ENCODE peak calls at places on chromosome 5, in six cellular contexts. One of them, this sample, is unnamed.

GRCh38 chr5:155103164-155103563 is 89.6 kb downstream of the KIF4B start:
- DNase-seq in colonic mucosa: no peak
- DNase-seq in Karpas-422: no peak
- DNase-seq in mesenchymal stem cell: peak
- DNase-seq in H1: no peak
- DNase-seq in GM23248: peak
- DNase-seq in this sample: peak

GRCh38 chr5:126561908-126562307 is 33.1 kb downstream of the ALDH7A1 start:
- DNase-seq in colonic mucosa: no peak
- DNase-seq in Karpas-422: no peak
- DNase-seq in GM23248: no peak
- DNase-seq in mesenchymal stem cell: peak
- DNase-seq in H1: no peak
- DNase-seq in this sample: no peak

GRCh38 chr5:144328505-144328904 is 157.8 kb downstream of the KCTD16 start:
- DNase-seq in GM23248: no peak
- DNase-seq in colonic mucosa: no peak
- DNase-seq in Karpas-422: no peak
- DNase-seq in H1: no peak
- DNase-seq in mesenchymal stem cell: no peak
- DNase-seq in this sample: no peak

GRCh38 chr5:141605523-141606277 is 13.1 kb downstream of the DIAPH1 start:
- DNase-seq in mesenchymal stem cell: peak
- DNase-seq in colonic mucosa: peak
- DNase-seq in H1: no peak
- DNase-seq in GM23248: no peak
- DNase-seq in Karpas-422: peak
- DNase-seq in this sample: no peak

GRCh38 chr5:150774145-150774544 is 4.4 kb upstream of the SMIM3 start:
- DNase-seq in H1: no peak
- DNase-seq in colonic mucosa: no peak
- DNase-seq in mesenchymal stem cell: peak
- DNase-seq in GM23248: peak
- DNase-seq in Karpas-422: peak
- DNase-seq in this sample: peak

GRCh38 chr5:76325876-76326491 is 77.1 kb upstream of the IQGAP2 start:
- DNase-seq in Karpas-422: no peak
- DNase-seq in colonic mucosa: peak
- DNase-seq in mesenchymal stem cell: no peak
- DNase-seq in GM23248: no peak
- DNase-seq in H1: no peak
- DNase-seq in this sample: no peak

GRCh38 chr5:126023894-126024575 is 399.2 kb upstream of the GRAMD2B start:
- DNase-seq in colonic mucosa: no peak
- DNase-seq in mesenchymal stem cell: no peak
- DNase-seq in Karpas-422: no peak
- DNase-seq in GM23248: no peak
- DNase-seq in H1: no peak
- DNase-seq in this sample: no peak

GRCh38 chr5:178279723-178280438 is 47.3 kb upstream of the PHYKPL start:
- DNase-seq in colonic mucosa: peak
- DNase-seq in GM23248: peak
- DNase-seq in mesenchymal stem cell: peak
- DNase-seq in H1: peak
- DNase-seq in Karpas-422: peak
- DNase-seq in this sample: peak

GRCh38 chr5:175809531-175810121 is 61.8 kb upstream of the CPLX2 start:
- DNase-seq in colonic mucosa: no peak
- DNase-seq in Karpas-422: no peak
- DNase-seq in GM23248: peak
- DNase-seq in mesenchymal stem cell: peak
- DNase-seq in H1: no peak
- DNase-seq in this sample: peak

GRCh38 chr5:175802361-175802760 is 69.0 kb upstream of the CPLX2 start:
- DNase-seq in colonic mucosa: no peak
- DNase-seq in GM23248: no peak
- DNase-seq in Karpas-422: no peak
- DNase-seq in mesenchymal stem cell: no peak
- DNase-seq in H1: no peak
- DNase-seq in this sample: no peak

GRCh38 chr5:93580387-93581100 is 475 bp downstream of the NR2F1-AS1 start:
- DNase-seq in mesenchymal stem cell: peak
- DNase-seq in Karpas-422: no peak
- DNase-seq in GM23248: peak
- DNase-seq in colonic mucosa: no peak
- DNase-seq in H1: no peak
- DNase-seq in this sample: no peak

GRCh38 chr5:177319913-177320588 is 8.4 kb upstream of the MXD3 start:
- DNase-seq in Karpas-422: no peak
- DNase-seq in mesenchymal stem cell: no peak
- DNase-seq in GM23248: no peak
- DNase-seq in colonic mucosa: no peak
- DNase-seq in H1: no peak
- DNase-seq in this sample: no peak

GRCh38 chr5:177973066-177973635 is 22.9 kb downstream of the PROP1 start:
- DNase-seq in H1: no peak
- DNase-seq in colonic mucosa: no peak
- DNase-seq in GM23248: no peak
- DNase-seq in mesenchymal stem cell: no peak
- DNase-seq in Karpas-422: peak
- DNase-seq in this sample: no peak

GRCh38 chr5:159175547-159175946 is 33.8 kb downstream of the RNF145 start:
- DNase-seq in colonic mucosa: no peak
- DNase-seq in mesenchymal stem cell: peak
- DNase-seq in Karpas-422: no peak
- DNase-seq in H1: no peak
- DNase-seq in GM23248: peak
- DNase-seq in this sample: peak

GRCh38 chr5:77960863-77961396 is 184.8 kb upstream of the TBCA start:
- DNase-seq in colonic mucosa: no peak
- DNase-seq in mesenchymal stem cell: no peak
- DNase-seq in GM23248: no peak
- DNase-seq in H1: no peak
- DNase-seq in Karpas-422: no peak
- DNase-seq in this sample: no peak

GRCh38 chr5:57207681-57208080 is 33.8 kb downstream of the GPBP1 start:
- DNase-seq in GM23248: no peak
- DNase-seq in mesenchymal stem cell: no peak
- DNase-seq in H1: no peak
- DNase-seq in Karpas-422: no peak
- DNase-seq in colonic mucosa: no peak
- DNase-seq in this sample: no peak

GRCh38 chr5:87311400-87312279 is 44.0 kb downstream of the RASA1 start:
- DNase-seq in H1: no peak
- DNase-seq in mesenchymal stem cell: no peak
- DNase-seq in Karpas-422: no peak
- DNase-seq in GM23248: peak
- DNase-seq in colonic mucosa: no peak
- DNase-seq in this sample: no peak

GRCh38 chr5:173472164-173472563 is 143.9 kb upstream of the STC2 start:
- DNase-seq in GM23248: peak
- DNase-seq in mesenchymal stem cell: peak
- DNase-seq in H1: no peak
- DNase-seq in Karpas-422: no peak
- DNase-seq in colonic mucosa: peak
- DNase-seq in this sample: peak

GRCh38 chr5:150021491-150022162 is 21.1 kb downstream of the HMGXB3 start:
- DNase-seq in H1: no peak
- DNase-seq in colonic mucosa: no peak
- DNase-seq in Karpas-422: no peak
- DNase-seq in GM23248: peak
- DNase-seq in mesenchymal stem cell: no peak
- DNase-seq in this sample: peak

GRCh38 chr5:164076571-164076970 is 571.2 kb downstream of the MAT2B start:
- DNase-seq in GM23248: no peak
- DNase-seq in colonic mucosa: no peak
- DNase-seq in Karpas-422: no peak
- DNase-seq in H1: no peak
- DNase-seq in mesenchymal stem cell: no peak
- DNase-seq in this sample: no peak

GRCh38 chr5:9358961-9359686 is 186.8 kb downstream of the SEMA5A start:
- DNase-seq in colonic mucosa: no peak
- DNase-seq in H1: no peak
- DNase-seq in mesenchymal stem cell: peak
- DNase-seq in GM23248: peak
- DNase-seq in Karpas-422: no peak
- DNase-seq in this sample: peak

GRCh38 chr5:67337751-67338150 is 141.2 kb upstream of the CD180 start:
- DNase-seq in colonic mucosa: no peak
- DNase-seq in Karpas-422: no peak
- DNase-seq in GM23248: no peak
- DNase-seq in H1: no peak
- DNase-seq in mesenchymal stem cell: no peak
- DNase-seq in this sample: no peak
- H3K9ac ChIP-seq in colonic mucosa: no peak
- H3K9ac ChIP-seq in Karpas-422: no peak
- H3K9ac ChIP-seq in GM23248: no peak
- H3K9ac ChIP-seq in H1: no peak
- H3K9ac ChIP-seq in mesenchymal stem cell: no peak
- H3K9ac ChIP-seq in this sample: no peak

DNA sequence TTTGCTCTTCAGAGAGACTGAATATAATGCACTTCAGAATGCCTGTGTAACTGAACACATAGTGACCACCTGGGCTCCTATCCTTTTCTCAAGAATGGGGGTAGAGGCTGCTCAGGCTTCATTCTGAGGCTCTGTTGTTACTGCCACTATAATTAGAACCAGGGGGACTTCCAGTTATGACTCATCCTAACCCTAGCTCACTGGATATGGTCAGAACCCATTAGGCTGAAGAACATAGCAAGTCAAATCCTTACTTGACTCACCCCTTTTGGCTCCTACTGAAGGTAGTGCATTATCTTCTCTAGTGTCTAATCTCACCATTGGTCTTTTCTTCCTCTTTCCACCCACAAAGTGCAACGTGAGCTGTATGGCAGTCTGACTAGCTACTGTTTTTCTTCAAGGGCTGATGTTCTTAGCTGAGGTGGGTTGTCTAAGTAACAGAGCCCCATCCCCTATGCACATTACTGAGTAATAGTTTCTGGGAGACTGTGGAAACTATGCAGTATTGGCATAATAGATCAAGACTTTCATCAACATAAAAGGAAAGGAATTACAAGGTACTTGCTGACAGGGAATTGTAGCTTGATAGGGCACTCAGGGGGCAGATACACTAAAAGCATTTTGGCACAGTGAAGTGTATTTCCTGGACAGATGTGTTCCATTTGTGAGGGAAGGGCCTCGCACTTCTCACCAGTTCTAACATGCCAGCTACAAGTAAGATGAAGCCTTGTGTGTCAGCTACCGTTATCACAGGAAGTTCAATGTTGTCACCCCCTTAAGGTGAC is 431.0 kb upstream of the MEF2C start:
- DNase-seq in mesenchymal stem cell: peak
- DNase-seq in Karpas-422: no peak
- DNase-seq in colonic mucosa: no peak
- DNase-seq in H1: no peak
- DNase-seq in GM23248: peak
- DNase-seq in this sample: peak
- H3K9ac ChIP-seq in mesenchymal stem cell: peak
- H3K9ac ChIP-seq in Karpas-422: no peak
- H3K9ac ChIP-seq in colonic mucosa: no peak
- H3K9ac ChIP-seq in H1: no peak
- H3K9ac ChIP-seq in GM23248: no peak
- H3K9ac ChIP-seq in this sample: peak

GRCh38 chr5:171629221-171630005 is 156.2 kb upstream of the SMIM23 start:
- DNase-seq in H1: no peak
- DNase-seq in mesenchymal stem cell: no peak
- DNase-seq in colonic mucosa: no peak
- DNase-seq in Karpas-422: no peak
- DNase-seq in GM23248: peak
- DNase-seq in this sample: no peak

GRCh38 chr5:171630047-171630669 is 155.5 kb upstream of the SMIM23 start:
- DNase-seq in mesenchymal stem cell: peak
- DNase-seq in GM23248: peak
- DNase-seq in H1: no peak
- DNase-seq in Karpas-422: no peak
- DNase-seq in colonic mucosa: peak
- DNase-seq in this sample: peak

GRCh38 chr5:171628344-171628743 is 157.3 kb upstream of the SMIM23 start:
- DNase-seq in colonic mucosa: no peak
- DNase-seq in GM23248: peak
- DNase-seq in H1: no peak
- DNase-seq in mesenchymal stem cell: no peak
- DNase-seq in Karpas-422: no peak
- DNase-seq in this sample: no peak

GRCh38 chr5:171632618-171633017 is 153.0 kb upstream of the SMIM23 start:
- DNase-seq in GM23248: no peak
- DNase-seq in Karpas-422: no peak
- DNase-seq in colonic mucosa: no peak
- DNase-seq in H1: no peak
- DNase-seq in mesenchymal stem cell: no peak
- DNase-seq in this sample: no peak

GRCh38 chr5:171630670-171631065 is 154.9 kb upstream of the SMIM23 start:
- DNase-seq in H1: no peak
- DNase-seq in Karpas-422: no peak
- DNase-seq in GM23248: no peak
- DNase-seq in mesenchymal stem cell: no peak
- DNase-seq in colonic mucosa: no peak
- DNase-seq in this sample: no peak
- H3K9ac ChIP-seq in H1: no peak
- H3K9ac ChIP-seq in Karpas-422: no peak
- H3K9ac ChIP-seq in GM23248: no peak
- H3K9ac ChIP-seq in mesenchymal stem cell: no peak
- H3K9ac ChIP-seq in colonic mucosa: no peak
- H3K9ac ChIP-seq in this sample: no peak

GRCh38 chr5:95780597-95780996 is 41.9 kb downstream of the GLRX start:
- DNase-seq in Karpas-422: no peak
- DNase-seq in H1: no peak
- DNase-seq in mesenchymal stem cell: no peak
- DNase-seq in GM23248: peak
- DNase-seq in colonic mucosa: no peak
- DNase-seq in this sample: no peak

GRCh38 chr5:95778713-95779426 is 43.7 kb downstream of the GLRX start:
- DNase-seq in mesenchymal stem cell: peak
- DNase-seq in colonic mucosa: no peak
- DNase-seq in GM23248: no peak
- DNase-seq in H1: no peak
- DNase-seq in Karpas-422: no peak
- DNase-seq in this sample: no peak

GRCh38 chr5:95779611-95780010 is 42.9 kb downstream of the GLRX start:
- DNase-seq in mesenchymal stem cell: peak
- DNase-seq in colonic mucosa: no peak
- DNase-seq in GM23248: peak
- DNase-seq in H1: no peak
- DNase-seq in Karpas-422: no peak
- DNase-seq in this sample: peak

GRCh38 chr5:95782166-95782565 is 40.4 kb downstream of the GLRX start:
- DNase-seq in Karpas-422: no peak
- DNase-seq in colonic mucosa: no peak
- DNase-seq in mesenchymal stem cell: no peak
- DNase-seq in GM23248: peak
- DNase-seq in H1: no peak
- DNase-seq in this sample: no peak

DNA sequence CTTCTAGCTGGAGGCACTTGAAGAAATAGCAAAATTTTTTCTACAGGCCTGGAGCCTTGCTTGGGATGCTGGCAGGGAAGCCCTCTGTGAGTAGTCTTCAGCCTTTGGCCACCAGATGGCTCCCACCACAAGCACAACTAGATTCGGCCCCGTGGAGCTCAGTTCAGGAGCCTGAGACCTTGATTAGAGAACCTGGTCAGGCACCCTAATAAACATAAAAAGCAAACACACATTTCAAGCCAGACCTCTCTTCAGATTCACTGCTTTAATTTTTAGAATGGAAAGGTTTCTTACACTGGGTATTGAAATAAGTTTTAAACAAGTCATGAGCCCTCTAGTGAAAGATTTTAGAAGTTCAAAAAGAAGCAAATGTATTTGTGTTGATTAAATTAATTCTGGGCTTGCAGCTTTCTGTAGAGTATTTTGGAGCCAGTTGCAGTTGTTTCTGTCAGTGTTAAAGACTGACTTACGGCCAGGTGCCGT is 41.4 kb downstream of the GLRX start:
- DNase-seq in GM23248: peak
- DNase-seq in colonic mucosa: peak
- DNase-seq in Karpas-422: peak
- DNase-seq in mesenchymal stem cell: peak
- DNase-seq in H1: peak
- DNase-seq in this sample: peak
- H3K9ac ChIP-seq in GM23248: peak
- H3K9ac ChIP-seq in colonic mucosa: no peak
- H3K9ac ChIP-seq in Karpas-422: peak
- H3K9ac ChIP-seq in mesenchymal stem cell: peak
- H3K9ac ChIP-seq in H1: no peak
- H3K9ac ChIP-seq in this sample: no peak

This sample was measured in astrocyte.